ENCODE peak calls at places on chromosome 16, in five cellular contexts. I is cardiac fibroblast; J is activated CD4-positive, alpha-beta T cell treated with anti-CD3 and anti-CD28 coated beads, Interleukin-2, amount 50 U/mL, for 1 hour; S is HFF-Myc; B is left lung. T is an unnamed sample.

GRCh38 chr16:13238182-13238581 is 336.8 kb downstream of the SHISA9 start:
- DNase-seq in I (no peak), J (no peak), S (no peak), B (no peak), T (no peak)

GRCh38 chr16:56549744-56550385 is 15.0 kb upstream of the MT4 start:
- DNase-seq in I (peak), J (no peak), S (no peak), B (no peak), T (no peak)

GRCh38 chr16:7449808-7450207 is 117.2 kb downstream of the RBFOX1 start:
- DNase-seq in I (no peak), J (no peak), S (no peak), B (no peak), T (no peak)

GRCh38 chr16:87582221-87582965 is 19.9 kb upstream of the JPH3 start:
- DNase-seq in I (peak), J (no peak), S (no peak), B (peak), T (no peak)

GRCh38 chr16:5509336-5509735 is 411.7 kb upstream of the EEF2KMT start:
- DNase-seq in I (no peak), J (no peak), S (no peak), B (no peak), T (no peak)

GRCh38 chr16:78437352-78437968 is 338.0 kb downstream of the WWOX start:
- DNase-seq in I (peak), J (peak), S (no peak), B (no peak), T (peak)

GRCh38 chr16:27526169-27526568 is 23.5 kb downstream of the GTF3C1 start:
- DNase-seq in I (no peak), J (no peak), S (no peak), B (no peak), T (no peak)

GRCh38 chr16:68147438-68147837 is 62.3 kb downstream of the NFATC3 start:
- DNase-seq in I (peak), J (no peak), S (no peak), B (no peak), T (no peak)

GRCh38 chr16:63135069-63135468 is 1098.8 kb upstream of the CDH8 start:
- DNase-seq in I (no peak), J (no peak), S (no peak), B (no peak), T (no peak)

GRCh38 chr16:68434654-68435210 is 13.6 kb downstream of the SMPD3 start:
- DNase-seq in I (no peak), J (no peak), S (no peak), B (no peak), T (no peak)

GRCh38 chr16:1766701-1767100 is 4.6 kb downstream of the NME3 start:
- DNase-seq in I (no peak), J (no peak), S (no peak), B (no peak), T (no peak)

GRCh38 chr16:50071075-50071671 is 5.4 kb downstream of the HEATR3 start:
- DNase-seq in I (no peak), J (no peak), S (no peak), B (no peak), T (no peak)

GRCh38 chr16:10881479-10882030 is 4.6 kb downstream of the CIITA start:
- DNase-seq in I (no peak), J (no peak), S (no peak), B (no peak), T (no peak)

GRCh38 chr16:1992475-1993292 is 2.9 kb downstream of the SYNGR3 start:
- DNase-seq in I (no peak), J (no peak), S (no peak), B (no peak), T (no peak)

GRCh38 chr16:69761983-69762842 is at the start of gene WWP2:
- DNase-seq in I (peak), J (peak), S (no peak), B (peak), T (peak)

GRCh38 chr16:15777533-15778203 is 79.2 kb downstream of the MYH11 start:
- DNase-seq in I (peak), J (no peak), S (peak), B (no peak), T (no peak)

GRCh38 chr16:1839554-1839953 is 12.5 kb downstream of the FAHD1 start:
- DNase-seq in I (peak), J (no peak), S (peak), B (no peak), T (no peak)

GRCh38 chr16:19718624-19718965 is 524 bp downstream of the IQCK start:
- DNase-seq in I (no peak), J (no peak), S (no peak), B (no peak), T (no peak)

GRCh38 chr16:87421369-87421912 is 29.3 kb downstream of the MAP1LC3B start:
- DNase-seq in I (no peak), J (no peak), S (no peak), B (no peak), T (no peak)

GRCh38 chr16:89422905-89423630 is 67.3 kb downstream of the ANKRD11 start:
- DNase-seq in I (peak), J (peak), S (no peak), B (no peak), T (no peak)

GRCh38 chr16:85444879-85445778 is 168.0 kb upstream of the GSE1 start:
- DNase-seq in I (no peak), J (no peak), S (no peak), B (no peak), T (no peak)

GRCh38 chr16:57145046-57145963 is 40.5 kb downstream of the PSME3IP1 start:
- DNase-seq in I (peak), J (no peak), S (no peak), B (peak), T (no peak)

GRCh38 chr16:19945934-19946333 is 61.3 kb upstream of the GPRC5B start:
- DNase-seq in I (no peak), J (no peak), S (no peak), B (no peak), T (no peak)

GRCh38 chr16:86037999-86038922 is 139.3 kb downstream of the IRF8 start:
- DNase-seq in I (no peak), J (no peak), S (no peak), B (no peak), T (no peak)

GRCh38 chr16:87212026-87212425 is 105.2 kb downstream of the C16orf95 start:
- DNase-seq in I (peak), J (no peak), S (no peak), B (no peak), T (no peak)

GRCh38 chr16:4601317-4602186 is 13.1 kb downstream of the UBALD1 start:
- DNase-seq in I (no peak), J (no peak), S (no peak), B (no peak), T (no peak)

GRCh38 chr16:12059216-12059769 is 82.8 kb downstream of the SNX29 start:
- DNase-seq in I (no peak), J (no peak), S (no peak), B (no peak), T (no peak)